ENCODE peak calls at places on chromosomes 13 and 19, in ten cellular contexts. J is lower lobe of right lung; F is GM19239; A is stimulated activated effector memory CD8-positive, alpha-beta T cell treated with anti-CD3 and anti-CD28 coated beads, Interleukin-12 subunit alpha, Interleukin-12 subunit beta, amount 100 ng/mL, for 72 hours; E is EH; O is fibroblast of lung; S is hepatic stellate cell; D is CD4-positive, CD25-positive, alpha-beta regulatory T cell; X is SW480; B is NCI-H1105. Q is an unnamed sample.

GRCh38 chr19:42658148-42658547 is 63.4 kb upstream of the CEACAM8 start:
- DNase-seq in S (no peak), A (no peak), J (no peak), O (peak), B (no peak), E (peak), F (no peak), D (no peak), X (no peak), Q (peak)

GRCh38 chr19:345320-345879 is 804 bp upstream of the MIER2 start:
- DNase-seq in B (no peak), E (no peak), S (no peak), D (no peak), A (no peak), X (no peak), J (no peak), O (no peak), F (no peak), Q (no peak)

GRCh38 chr19:33879818-33880575 is 83.3 kb downstream of the KCTD15 start:
- DNase-seq in E (peak), J (no peak), F (no peak), X (no peak), O (no peak), D (no peak), S (no peak), B (no peak), A (no peak), Q (peak)

GRCh38 chr19:6250024-6250605 is 29.7 kb downstream of the MLLT1 start:
- DNase-seq in A (no peak), O (peak), F (no peak), D (no peak), X (no peak), S (no peak), E (peak), B (no peak), J (no peak), Q (peak)

GRCh38 chr13:35879111-35879510 is 252.1 kb downstream of the DCLK1 start:
- DNase-seq in A (no peak), D (no peak), J (no peak), S (no peak), X (no peak), F (no peak), O (no peak), E (no peak), B (no peak), Q (no peak)

GRCh38 chr19:756232-756631 is 5.3 kb downstream of the MISP start:
- DNase-seq in S (peak), B (no peak), J (no peak), X (peak), O (peak), D (no peak), E (peak), F (no peak), A (no peak), Q (peak)

GRCh38 chr13:68927387-68928026 is 1180.1 kb upstream of the ATXN8OS start:
- DNase-seq in S (no peak), D (no peak), E (no peak), B (no peak), F (no peak), J (no peak), X (peak), A (no peak), O (peak), Q (peak)

GRCh38 chr19:3175761-3176714 is 2.5 kb upstream of the S1PR4 start:
- DNase-seq in A (no peak), E (peak), X (peak), D (no peak), O (peak), S (no peak), F (no peak), J (peak), B (peak), Q (peak)

GRCh38 chr13:102707465-102707864 is 12.6 kb upstream of the METTL21C start:
- DNase-seq in O (peak), D (no peak), J (no peak), F (no peak), A (no peak), S (peak), X (peak), E (peak), B (peak), Q (peak)

GRCh38 chr19:40962460-40962961 is 28.6 kb upstream of the CYP2B6 start:
- DNase-seq in O (peak), D (no peak), J (no peak), S (peak), A (no peak), F (no peak), E (peak), X (peak), B (no peak), Q (peak)

GRCh38 chr19:22545751-22546150 is 88.4 kb upstream of the ZNF492 start:
- DNase-seq in D (no peak), X (no peak), S (peak), B (peak), O (peak), A (peak), E (peak), F (peak), J (no peak), Q (peak)

GRCh38 chr19:54428323-54429175 is 13.3 kb downstream of the TTYH1 start:
- DNase-seq in A (no peak), O (no peak), B (no peak), S (no peak), F (no peak), D (no peak), J (no peak), E (no peak), X (no peak), Q (no peak)

GRCh38 chr19:18156841-18157464 is 4.0 kb downstream of the PIK3R2 start:
- DNase-seq in X (no peak), S (peak), F (no peak), B (peak), D (no peak), O (peak), A (no peak), E (peak), J (peak), Q (peak)

GRCh38 chr13:33153421-33154381 is 131.9 kb downstream of the STARD13 start:
- DNase-seq in D (no peak), X (peak), A (no peak), S (peak), E (peak), B (no peak), O (peak), J (no peak), F (no peak), Q (no peak)

GRCh38 chr13:40966298-40966697 is 52.8 kb downstream of the ELF1 start:
- DNase-seq in F (no peak), S (no peak), O (no peak), X (no peak), J (no peak), E (no peak), D (no peak), B (no peak), A (no peak), Q (no peak)

GRCh38 chr19:34096020-34096915 is 76.0 kb upstream of the LSM14A start:
- DNase-seq in S (peak), E (peak), D (peak), J (no peak), X (peak), B (peak), F (no peak), A (no peak), O (peak), Q (peak)

GRCh38 chr19:571127-571974 is 1.0 kb upstream of the BSG start:
- DNase-seq in B (peak), F (no peak), E (peak), J (peak), S (peak), A (peak), X (peak), D (peak), O (peak), Q (peak)

GRCh38 chr19:42250666-42251531 is 4.0 kb downstream of the ERF start:
- DNase-seq in E (peak), S (peak), B (no peak), X (no peak), F (no peak), D (no peak), J (peak), A (no peak), O (peak), Q (peak)

GRCh38 chr19:34666958-34667265 is 10.0 kb downstream of the SCGB2B2 start:
- DNase-seq in O (no peak), X (no peak), E (no peak), J (no peak), S (no peak), D (no peak), F (no peak), A (no peak), B (no peak), Q (no peak)

GRCh38 chr13:52162279-52163101 is 3.1 kb upstream of the NEK3 start:
- DNase-seq in O (peak), B (no peak), X (peak), J (no peak), A (no peak), S (peak), E (peak), F (no peak), D (no peak), Q (peak)

GRCh38 chr19:47485210-47485609 is 1.2 kb upstream of the KPTN start:
- DNase-seq in B (no peak), A (no peak), J (no peak), X (no peak), D (no peak), O (no peak), S (no peak), E (no peak), F (no peak), Q (no peak)

GRCh38 chr13:44396963-44397580 is 23.4 kb downstream of the SERP2 start:
- DNase-seq in E (peak), B (no peak), O (peak), S (peak), X (no peak), J (peak), F (no peak), D (no peak), A (no peak), Q (no peak)

GRCh38 chr19:33231511-33231910 is 5.9 kb upstream of the SLC7A10 start:
- DNase-seq in F (no peak), A (no peak), O (no peak), D (no peak), S (no peak), B (no peak), X (no peak), J (no peak), E (peak), Q (peak)

GRCh38 chr13:40352385-40352778 is 314.1 kb downstream of the FOXO1 start:
- DNase-seq in E (peak), F (no peak), S (no peak), B (no peak), J (no peak), D (no peak), O (peak), A (no peak), X (no peak), Q (no peak)

GRCh38 chr19:11179716-11180297 is 17.5 kb downstream of the KANK2 start:
- DNase-seq in E (no peak), B (no peak), O (no peak), S (no peak), J (no peak), D (no peak), X (no peak), F (no peak), A (no peak), Q (no peak)